ENCODE peak calls at places on chromosome 18, in four cellular contexts. O is ecto neural progenitor cell, V is head of caudate nucleus, P is NCI-H748 treated with DMSO at 0.1 percent for 48 hours. D is an unnamed sample.

GRCh38 chr18:13801260-13801601 is 22.7 kb upstream of the MC5R start:
- DNase-seq in O (no peak), V (no peak), P (no peak), D (no peak)

GRCh38 chr18:44818668-44819403 is 138.1 kb downstream of the SETBP1 start:
- DNase-seq in V (no peak), P (no peak), O (no peak), D (no peak)

GRCh38 chr18:10490401-10491289 is 35.2 kb upstream of the NAPG start:
- DNase-seq in V (peak), O (peak), P (no peak), D (no peak)

GRCh38 chr18:30970201-30970816 is 72.2 kb downstream of the DSC3 start:
- DNase-seq in O (no peak), P (peak), V (no peak), D (no peak)

GRCh38 chr18:11323359-11323819 is 174.0 kb upstream of the PIEZO2 start:
- DNase-seq in V (no peak), P (no peak), O (no peak), D (no peak)

GRCh38 chr18:55839350-55839749 is 251.4 kb upstream of the TCF4 start:
- DNase-seq in O (no peak), P (no peak), V (no peak), D (no peak)

GRCh38 chr18:54052259-54052658 is 172.2 kb downstream of the MBD2 start:
- DNase-seq in O (no peak), P (no peak), V (no peak), D (no peak)

GRCh38 chr18:77131100-77131651 is 1.4 kb downstream of the MBP start:
- DNase-seq in P (no peak), V (no peak), O (peak), D (no peak)

GRCh38 chr18:57287766-57288165 is 64.6 kb upstream of the ST8SIA3 start:
- DNase-seq in P (no peak), V (peak), O (no peak), D (no peak)

GRCh38 chr18:1774261-1774660 is 797.0 kb downstream of the METTL4 start:
- DNase-seq in P (no peak), O (no peak), V (no peak), D (no peak)

GRCh38 chr18:39840406-39840805 is 2114.6 kb upstream of the PIK3C3 start:
- DNase-seq in P (no peak), O (no peak), V (no peak), D (no peak)

GRCh38 chr18:12391487-12392136 is 14.6 kb upstream of the AFG3L2 start:
- DNase-seq in P (peak), V (no peak), O (no peak), D (no peak)

GRCh38 chr18:57561728-57562423 is 24.6 kb downstream of the FECH start:
- DNase-seq in O (peak), V (no peak), P (peak), D (no peak)

GRCh38 chr18:63237486-63237885 is 82.1 kb downstream of the BCL2 start:
- DNase-seq in O (no peak), V (no peak), P (no peak), D (no peak)

GRCh38 chr18:34322365-34323289 is 97.9 kb upstream of the NOL4 start:
- DNase-seq in O (peak), P (peak), V (peak), D (no peak)

GRCh38 chr18:9721893-9722515 is 13.9 kb downstream of the RAB31 start:
- DNase-seq in V (no peak), P (no peak), O (no peak), D (no peak)

GRCh38 chr18:48820483-48821250 is 130.1 kb downstream of the SMAD7 start:
- DNase-seq in P (no peak), O (peak), V (no peak), D (no peak)

GRCh38 chr18:22433960-22434359 is 16.2 kb upstream of the CTAGE1 start:
- DNase-seq in O (no peak), P (no peak), V (no peak), D (peak)

GRCh38 chr18:75840131-75840530 is 412.6 kb upstream of the SMIM21 start:
- DNase-seq in O (no peak), V (no peak), P (no peak), D (peak)

GRCh38 chr18:13159579-13159978 is 59.0 kb upstream of the LDLRAD4 start:
- DNase-seq in P (peak), V (no peak), O (no peak), D (no peak)

GRCh38 chr18:34707670-34708069 is 2.4 kb upstream of the DTNA start:
- DNase-seq in V (no peak), P (peak), O (no peak), D (no peak)

GRCh38 chr18:54086863-54087262 is 137.6 kb downstream of the MBD2 start:
- DNase-seq in O (no peak), V (no peak), P (no peak), D (no peak)

GRCh38 chr18:12476955-12477354 is 69.2 kb downstream of the PRELID3A start:
- DNase-seq in P (no peak), O (no peak), V (no peak), D (no peak)

GRCh38 chr18:59742325-59743111 is 45.3 kb upstream of the CCBE1 start:
- DNase-seq in O (no peak), P (no peak), V (no peak), D (no peak)

GRCh38 chr18:35155403-35156117 is 85.3 kb upstream of the ZNF397 start:
- DNase-seq in P (no peak), O (no peak), V (no peak), D (peak)

GRCh38 chr18:54973046-54973445 is 13.8 kb upstream of the CCDC68 start:
- DNase-seq in P (no peak), O (no peak), V (no peak), D (no peak)

GRCh38 chr18:58097127-58097906 is 53.3 kb downstream of the NEDD4L start:
- DNase-seq in V (no peak), O (no peak), P (no peak), D (no peak)

GRCh38 chr18:24368749-24369148 is 28.9 kb downstream of the OSBPL1A start:
- DNase-seq in V (no peak), P (no peak), O (no peak), D (no peak)

GRCh38 chr18:38981382-38981781 is 1415.8 kb upstream of the CELF4 start:
- DNase-seq in O (no peak), P (no peak), V (no peak), D (no peak)

GRCh38 chr18:25568926-25569325 is 217.0 kb upstream of the ZNF521 start:
- DNase-seq in V (no peak), P (no peak), O (no peak), D (no peak)